ENCODE peak calls at places on chromosome 16, in four cellular contexts. P is GM12878, C is K562, T is HepG2. B is an unnamed sample.

GRCh38 chr16:87949071-87949744 is 2.0 kb upstream of the BANP start:
- DNase-seq in P (no peak), C (no peak), T (peak), B (no peak)

GRCh38 chr16:28082624-28083023 is 19.1 kb upstream of the GSG1L start:
- DNase-seq in P (no peak), C (peak), T (no peak), B (no peak)

GRCh38 chr16:16045879-16046278 is 96.5 kb downstream of the ABCC1 start:
- DNase-seq in P (no peak), C (no peak), T (no peak), B (peak)

GRCh38 chr16:20799599-20799998 is 6.7 kb downstream of the ERI2 start:
- DNase-seq in P (no peak), C (peak), T (peak), B (no peak)

GRCh38 chr16:52398491-52398960 is 148.4 kb downstream of the TOX3 start:
- DNase-seq in P (no peak), C (no peak), T (peak), B (no peak)

GRCh38 chr16:77669057-77669456 is 53.3 kb upstream of the NUDT7 start:
- DNase-seq in P (no peak), C (no peak), T (no peak), B (no peak)

GRCh38 chr16:75376475-75376907 is 56.8 kb downstream of the CFDP1 start:
- DNase-seq in P (no peak), C (no peak), T (no peak), B (no peak)

GRCh38 chr16:74766729-74767128 is 7.9 kb downstream of the FA2H start:
- DNase-seq in P (no peak), C (peak), T (no peak), B (peak)

GRCh38 chr16:56970934-56971767 is 9.4 kb downstream of the CETP start:
- DNase-seq in P (peak), C (no peak), T (no peak), B (no peak)

GRCh38 chr16:71410146-71410545 is 31.7 kb downstream of the TLE7 start:
- DNase-seq in P (no peak), C (no peak), T (no peak), B (no peak)

GRCh38 chr16:87968541-87968940 is 17.3 kb downstream of the BANP start:
- DNase-seq in P (no peak), C (no peak), T (no peak), B (no peak)

GRCh38 chr16:46980926-46981325 is 7.5 kb upstream of the DNAJA2 start:
- DNase-seq in P (no peak), C (no peak), T (peak), B (no peak)

GRCh38 chr16:56606071-56606687 is 2.2 kb upstream of the MT2A start:
- DNase-seq in P (no peak), C (no peak), T (no peak), B (no peak)

GRCh38 chr16:85542548-85542927 is 70.6 kb upstream of the GSE1 start:
- DNase-seq in P (no peak), C (peak), T (no peak), B (no peak)

GRCh38 chr16:47561286-47561685 is 100.2 kb downstream of the PHKB start:
- DNase-seq in P (no peak), C (no peak), T (no peak), B (no peak)

GRCh38 chr16:8183186-8184099 is 406.9 kb downstream of the TMEM114 start:
- DNase-seq in P (no peak), C (peak), T (no peak), B (no peak)

GRCh38 chr16:75494696-75495601 is at the start of gene CHST6:
- DNase-seq in P (no peak), C (peak), T (peak), B (peak)

GRCh38 chr16:85449195-85449884 is 163.8 kb upstream of the GSE1 start:
- DNase-seq in P (no peak), C (no peak), T (peak), B (no peak)

GRCh38 chr16:89420204-89420603 is 70.2 kb downstream of the ANKRD11 start:
- DNase-seq in P (no peak), C (no peak), T (no peak), B (no peak)

GRCh38 chr16:85554114-85554790 is 58.9 kb upstream of the GSE1 start:
- DNase-seq in P (peak), C (peak), T (peak), B (peak)

GRCh38 chr16:65071371-65072311 is 50.2 kb downstream of the CDH11 start:
- DNase-seq in P (no peak), C (no peak), T (no peak), B (no peak)

GRCh38 chr16:87042551-87043272 is 274.5 kb downstream of the C16orf95 start:
- DNase-seq in P (no peak), C (no peak), T (no peak), B (no peak)

GRCh38 chr16:6573577-6573976 is 759.1 kb upstream of the RBFOX1 start:
- DNase-seq in P (no peak), C (peak), T (peak), B (peak)

GRCh38 chr16:81939164-81940067 is 71.9 kb downstream of the SDR42E1 start:
- DNase-seq in P (no peak), C (peak), T (no peak), B (no peak)

GRCh38 chr16:75566889-75567255 is 693 bp downstream of the GABARAPL2 start:
- DNase-seq in P (no peak), C (peak), T (no peak), B (peak)

GRCh38 chr16:9378876-9379275 is 287.4 kb downstream of the HAPSTR1 start:
- DNase-seq in P (no peak), C (no peak), T (peak), B (no peak)

GRCh38 chr16:23182675-23183485 is at the start of gene SCNN1G:
- DNase-seq in P (no peak), C (no peak), T (no peak), B (peak)

GRCh38 chr16:53034306-53034705 is 18.4 kb downstream of the CHD9NB start:
- DNase-seq in P (no peak), C (no peak), T (no peak), B (no peak)

GRCh38 chr16:86768999-86769398 is 190.7 kb downstream of the FOXL1 start:
- DNase-seq in P (peak), C (no peak), T (no peak), B (no peak)

GRCh38 chr16:22205577-22206012 is 483 bp upstream of the EEF2K start:
- DNase-seq in P (no peak), C (no peak), T (no peak), B (no peak)

GRCh38 chr16:84929421-84930297 is 81.7 kb downstream of the ZDHHC7 start:
- DNase-seq in P (no peak), C (peak), T (no peak), B (no peak)

GRCh38 chr16:3651461-3652372 is 2.8 kb upstream of the DNASE1 start:
- DNase-seq in P (no peak), C (no peak), T (no peak), B (no peak)

GRCh38 chr16:47143329-47143676 is 442 bp downstream of the NETO2 start:
- DNase-seq in P (no peak), C (peak), T (peak), B (peak)

GRCh38 chr16:84056933-84057332 is 14.3 kb upstream of the SLC38A8 start:
- DNase-seq in P (no peak), C (no peak), T (no peak), B (no peak)

GRCh38 chr16:53518550-53519416 is 15.8 kb upstream of the AKTIP start:
- DNase-seq in P (peak), C (peak), T (no peak), B (no peak)

GRCh38 chr16:75341934-75342811 is 90.7 kb upstream of the BCAR1 start:
- DNase-seq in P (no peak), C (no peak), T (no peak), B (no peak)

GRCh38 chr16:85319984-85320440 is 207.7 kb upstream of the CIBAR2 start:
- DNase-seq in P (no peak), C (no peak), T (no peak), B (no peak)

GRCh38 chr16:86355951-86356350 is 154.4 kb upstream of the FOXF1 start:
- DNase-seq in P (no peak), C (no peak), T (no peak), B (no peak)

GRCh38 chr16:60123387-60124023 is 1389.4 kb upstream of the GOT2 start:
- DNase-seq in P (no peak), C (no peak), T (no peak), B (no peak)

GRCh38 chr16:65816556-65816955 is 549.9 kb upstream of the CDH5 start:
- DNase-seq in P (no peak), C (no peak), T (no peak), B (no peak)

DNA sequence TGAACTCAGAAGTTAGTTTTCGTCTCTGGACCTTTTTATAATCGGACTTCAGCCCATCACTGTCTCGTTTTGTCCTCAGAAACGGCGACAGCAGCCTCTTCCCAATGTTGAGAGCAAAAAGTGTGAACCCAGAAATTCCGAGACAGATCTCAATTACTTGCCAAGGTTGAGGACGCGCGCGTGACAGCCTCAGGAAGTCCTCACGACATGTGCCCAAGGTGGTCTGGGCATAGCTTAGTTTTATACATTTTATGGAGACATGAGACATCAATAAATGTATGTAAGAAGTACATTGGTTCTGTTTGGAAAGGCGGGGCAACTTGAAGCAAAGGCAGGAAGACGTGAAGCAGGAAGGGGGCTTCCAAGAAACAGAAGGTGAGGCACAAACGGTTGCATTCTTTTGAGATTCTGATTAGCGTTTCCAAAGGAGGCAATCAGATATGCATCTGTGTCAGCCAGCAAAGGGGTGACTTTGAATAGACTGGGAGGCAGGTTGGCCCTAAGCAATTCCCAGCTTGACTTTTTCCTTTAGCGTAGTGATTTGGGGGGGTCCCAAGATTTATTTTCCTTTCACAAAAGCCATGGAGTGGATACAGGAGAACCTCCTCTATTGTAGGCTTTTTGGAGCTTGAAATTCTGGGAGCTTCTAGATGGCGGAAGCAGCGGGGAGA is 583 bp upstream of the ZNF747 start:
- DNase-seq in P (no peak), C (no peak), T (no peak), B (no peak)
- TF ChIP-seq BHLHE40 in P (no peak), C (no peak), T (no peak), B (no peak)

DNA sequence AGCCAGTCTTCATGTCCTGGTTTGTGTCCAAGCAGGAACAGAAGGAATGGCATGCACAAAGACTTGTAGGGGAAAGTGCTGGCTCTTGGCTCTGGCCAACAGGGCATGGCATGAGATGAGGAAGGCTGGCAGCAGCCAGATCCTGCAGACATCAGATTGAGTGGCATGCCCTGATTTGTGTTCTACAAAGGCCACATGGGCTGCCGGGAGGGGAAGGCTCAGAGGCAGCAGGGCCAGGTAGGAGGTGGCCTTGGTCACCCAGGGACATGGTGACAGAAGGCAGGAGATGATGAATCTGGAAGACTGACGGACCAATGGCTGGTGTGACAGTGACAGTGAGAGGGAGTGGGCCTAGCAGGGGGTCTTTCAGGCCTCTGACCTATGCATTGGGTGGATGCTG is 33.7 kb downstream of the SMPD3 start:
- DNase-seq in P (no peak), C (no peak), T (no peak), B (no peak)
- TF ChIP-seq FOXK2 in P (no peak), C (no peak), T (no peak), B (no peak)

DNA sequence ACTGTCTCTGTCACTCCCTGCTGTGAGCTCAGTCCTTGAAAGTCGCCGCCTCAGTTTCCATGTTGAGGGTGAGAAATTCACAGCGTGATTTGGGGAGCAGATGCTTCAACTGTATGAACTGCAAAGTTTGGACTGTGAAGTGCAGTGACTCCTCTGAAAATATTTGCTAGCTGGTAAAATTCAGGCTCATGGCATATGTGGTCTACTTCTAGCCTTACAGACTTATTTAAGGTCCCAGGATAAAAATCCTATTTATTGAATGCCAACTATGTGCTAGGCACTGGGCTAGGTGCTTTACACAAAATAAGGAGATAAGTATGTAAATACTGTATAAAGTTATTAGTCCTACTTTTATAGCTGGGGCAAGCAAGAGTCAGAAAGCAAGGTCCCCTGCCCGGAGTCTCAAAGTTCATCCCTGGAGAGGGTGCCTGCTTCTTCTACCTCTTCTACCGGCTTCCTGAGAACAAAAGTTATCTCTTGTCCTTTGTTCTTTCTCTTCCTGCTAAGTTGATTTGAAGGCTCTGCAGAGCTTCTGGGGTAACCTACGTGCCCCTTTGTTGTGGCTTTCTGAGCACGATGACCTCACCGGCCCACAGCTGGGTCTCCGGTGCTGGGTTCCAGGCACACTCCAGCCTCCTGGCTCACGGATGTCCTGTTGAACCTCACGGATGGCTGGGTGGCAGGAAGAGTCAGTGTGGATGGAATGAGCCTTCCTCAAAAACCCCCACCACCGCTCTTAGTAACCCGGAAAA is 116.2 kb downstream of the SOCS1 start:
- DNase-seq in P (no peak), C (no peak), T (peak), B (no peak)
- TF ChIP-seq SP1 in P (no peak), C (no peak), T (no peak), B (no peak)

GRCh38 chr16:1356061-1356900 is 4.5 kb downstream of the GNPTG start:
- DNase-seq in P (no peak), C (no peak), T (no peak), B (no peak)

GRCh38 chr16:1361685-1362360 is 10.1 kb downstream of the GNPTG start:
- DNase-seq in P (no peak), C (no peak), T (no peak), B (no peak)

GRCh38 chr16:1355591-1355990 is 3.9 kb downstream of the GNPTG start:
- DNase-seq in P (no peak), C (no peak), T (no peak), B (no peak)

GRCh38 chr16:1354815-1355214 is 3.1 kb downstream of the GNPTG start:
- DNase-seq in P (no peak), C (no peak), T (no peak), B (no peak)

DNA sequence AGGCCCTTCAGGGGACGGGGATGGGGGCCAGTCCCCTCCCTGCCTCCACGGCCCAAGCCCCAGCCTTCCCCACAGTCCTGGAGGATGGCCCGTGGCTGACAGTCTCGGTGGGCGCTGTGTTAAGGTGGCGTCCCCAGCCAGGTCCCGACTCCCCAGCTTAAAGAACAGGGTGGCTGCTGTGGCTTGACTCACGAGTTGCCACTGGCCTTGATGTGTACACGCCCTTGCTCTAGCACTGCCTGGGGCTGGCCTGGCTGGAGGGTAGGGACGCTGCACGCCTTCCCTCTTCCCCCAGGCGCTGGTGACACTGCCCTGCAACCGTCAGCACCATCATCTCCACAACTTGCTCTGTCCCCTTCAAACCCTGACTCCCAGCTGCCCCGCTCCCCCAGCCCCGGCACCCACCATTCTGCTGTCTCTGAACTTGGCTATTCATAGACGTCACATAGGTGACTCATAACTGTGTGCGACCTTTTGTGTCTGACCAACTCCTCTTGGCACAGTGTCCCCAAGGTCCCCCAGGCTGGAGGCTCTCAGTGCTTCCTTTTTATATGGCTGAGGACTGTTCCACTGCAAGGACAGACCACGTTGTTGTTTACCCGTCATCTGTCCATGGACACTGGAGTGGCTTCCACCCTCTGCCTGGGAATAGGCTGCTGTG is 6.3 kb downstream of the GNPTG start:
- DNase-seq in P (no peak), C (no peak), T (no peak), B (no peak)
- TF ChIP-seq BHLHE40 in P (no peak), C (no peak), T (no peak), B (no peak)

DNA sequence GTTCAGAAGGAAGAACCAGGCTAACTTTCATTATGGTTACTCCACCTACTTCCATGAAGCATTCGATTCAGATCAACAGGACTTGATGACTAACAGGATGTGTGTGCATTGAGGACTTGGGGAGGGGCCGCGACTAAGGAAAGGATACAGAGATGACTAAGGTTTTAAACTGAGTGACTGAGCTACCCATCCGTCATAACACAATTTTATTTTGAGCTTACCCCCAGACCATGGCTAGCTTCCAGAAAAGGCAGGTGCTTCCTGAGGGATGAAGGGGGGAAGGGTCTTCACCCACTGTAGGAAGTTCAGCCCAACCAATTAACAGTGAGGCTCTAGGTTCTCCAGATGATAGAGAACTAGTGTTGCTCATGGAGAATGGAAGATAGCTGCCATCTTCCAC is 2.6 kb upstream of the CDYL2 start:
- DNase-seq in P (no peak), C (no peak), T (peak), B (no peak)
- TF ChIP-seq FOXK2 in P (no peak), C (no peak), T (no peak), B (no peak)

GRCh38 chr16:19245326-19245925 is 40.1 kb upstream of the CLEC19A start:
- DNase-seq in P (no peak), C (no peak), T (no peak), B (no peak)
- TF ChIP-seq SP1 in P (no peak), C (no peak), T (no peak), B (no peak)